ENCODE peak calls at places on chromosomes 13 and 19, in nine cellular contexts. C is activated effector memory CD4-positive, alpha-beta T cell treated with Interleukin-2 at 50 U/mL for 16 hours; F is non-pigmented ciliary epithelial cell; L is NCI-H2081 treated with DMSO at 0.1 percent for 48 hours; R is OCI-LY7; M is T-helper 2 cell; B is skeletal muscle cell; O is pancreas; U is SW480. W is an unnamed sample.

GRCh38 chr13:29940715-29941114 is 90.3 kb upstream of the UBL3 start:
- DNase-seq in C (no peak), F (no peak), L (no peak), R (no peak), M (no peak), B (no peak), O (no peak), U (no peak), W (no peak)

GRCh38 chr13:42970824-42971669 is 21.0 kb downstream of the EPSTI1 start:
- DNase-seq in C (no peak), F (no peak), L (no peak), R (peak), M (no peak), B (no peak), O (no peak), U (peak), W (peak)

GRCh38 chr19:39046037-39046821 is 13.9 kb upstream of the FBXO27 start:
- DNase-seq in C (no peak), F (no peak), L (no peak), R (peak), M (no peak), B (no peak), O (no peak), U (peak), W (no peak)

GRCh38 chr19:17159466-17160393 is 55.4 kb upstream of the USE1 start:
- DNase-seq in C (no peak), F (no peak), L (no peak), R (no peak), M (no peak), B (no peak), O (no peak), U (no peak), W (no peak)

GRCh38 chr19:42461700-42462324 is 19.1 kb upstream of the CXCL17 start:
- DNase-seq in C (no peak), F (no peak), L (no peak), R (no peak), M (no peak), B (no peak), O (no peak), U (peak), W (peak)

GRCh38 chr19:55392820-55393219 is 7.1 kb downstream of the RPL28 start:
- DNase-seq in C (no peak), F (no peak), L (no peak), R (no peak), M (no peak), B (no peak), O (no peak), U (no peak), W (no peak)

GRCh38 chr13:112795277-112795676 is 105.4 kb downstream of the ATP11A start:
- DNase-seq in C (no peak), F (no peak), L (no peak), R (no peak), M (no peak), B (no peak), O (no peak), U (no peak), W (no peak)

GRCh38 chr13:30865131-30866009 is 40.7 kb upstream of the MEDAG start:
- DNase-seq in C (peak), F (peak), L (peak), R (peak), M (no peak), B (peak), O (peak), U (peak), W (peak)

GRCh38 chr19:13262450-13262849 is 112.2 kb downstream of the IER2 start:
- DNase-seq in C (no peak), F (no peak), L (no peak), R (peak), M (no peak), B (peak), O (no peak), U (peak), W (peak)

GRCh38 chr19:3404324-3405260 is 38.2 kb downstream of the NFIC start:
- DNase-seq in C (no peak), F (peak), L (no peak), R (no peak), M (no peak), B (peak), O (peak), U (no peak), W (peak)

GRCh38 chr19:13968383-13968935 is 16.1 kb downstream of the DCAF15 start:
- DNase-seq in C (no peak), F (no peak), L (no peak), R (no peak), M (no peak), B (no peak), O (no peak), U (no peak), W (no peak)

GRCh38 chr13:40316301-40316700 is 350.1 kb downstream of the FOXO1 start:
- DNase-seq in C (no peak), F (no peak), L (no peak), R (no peak), M (no peak), B (no peak), O (no peak), U (no peak), W (no peak)

GRCh38 chr13:51564252-51564651 is 20.0 kb upstream of the WDFY2 start:
- DNase-seq in C (no peak), F (no peak), L (no peak), R (no peak), M (no peak), B (no peak), O (no peak), U (no peak), W (no peak)

GRCh38 chr13:102847272-102848234 is 1.7 kb downstream of the ERCC5 start:
- DNase-seq in C (no peak), F (no peak), L (no peak), R (peak), M (no peak), B (no peak), O (no peak), U (peak), W (no peak)

GRCh38 chr19:4694211-4694987 is 24.3 kb upstream of the MYDGF start:
- DNase-seq in C (no peak), F (peak), L (no peak), R (no peak), M (no peak), B (peak), O (no peak), U (no peak), W (peak)

GRCh38 chr19:7663711-7664110 is 5.1 kb upstream of the RETN start:
- DNase-seq in C (no peak), F (no peak), L (no peak), R (no peak), M (no peak), B (no peak), O (no peak), U (no peak), W (no peak)

GRCh38 chr19:50415661-50416033 is 3.1 kb upstream of the SPIB start:
- DNase-seq in C (no peak), F (no peak), L (no peak), R (peak), M (no peak), B (no peak), O (no peak), U (no peak), W (no peak)

GRCh38 chr19:47542030-47542475 is 27.2 kb upstream of the NAPA start:
- DNase-seq in C (no peak), F (no peak), L (no peak), R (no peak), M (no peak), B (no peak), O (no peak), U (no peak), W (no peak)

GRCh38 chr13:93624371-93624777 is 397.8 kb downstream of the GPC6 start:
- DNase-seq in C (no peak), F (no peak), L (no peak), R (no peak), M (no peak), B (no peak), O (no peak), U (no peak), W (no peak)